ENCODE peak calls at places on chromosomes 3 and 15, in five cellular contexts. Q is stomach, L is transverse colon, R is H1, I is Panc1. S is an unnamed sample.

GRCh38 chr3:32177702-32178198 is 60.7 kb upstream of the CMTM8 start:
- DNase-seq in I (peak), R (peak), L (peak), Q (peak), S (no peak)

GRCh38 chr15:89112341-89112971 is 24.2 kb downstream of the ABHD2 start:
- DNase-seq in Q (peak), R (no peak), I (no peak), L (peak), S (no peak)

GRCh38 chr15:55917881-55918296 is 75.5 kb downstream of the NEDD4 start:
- DNase-seq in Q (peak), I (peak), R (no peak), L (peak), S (no peak)

GRCh38 chr3:38032328-38032865 is 3.0 kb upstream of the PLCD1 start:
- DNase-seq in I (no peak), L (no peak), R (no peak), Q (no peak), S (no peak)

GRCh38 chr3:177979684-177980083 is 556.6 kb upstream of the KCNMB2 start:
- DNase-seq in Q (no peak), L (no peak), I (no peak), R (no peak), S (no peak)

GRCh38 chr3:81734742-81735141 is 26.7 kb downstream of the GBE1 start:
- DNase-seq in L (no peak), Q (no peak), I (no peak), R (no peak), S (no peak)

GRCh38 chr3:187807086-187807862 is 62.0 kb upstream of the BCL6 start:
- DNase-seq in I (no peak), R (no peak), Q (no peak), L (no peak), S (no peak)

GRCh38 chr3:77919244-77919643 is 879.3 kb downstream of the ROBO2 start:
- DNase-seq in L (no peak), I (no peak), Q (no peak), R (no peak), S (no peak)

GRCh38 chr3:102037209-102037608 is 187.9 kb downstream of the NFKBIZ start:
- DNase-seq in L (no peak), Q (no peak), I (no peak), R (no peak), S (no peak)

GRCh38 chr3:52182203-52182602 is 15.8 kb upstream of the ALAS1 start:
- DNase-seq in I (no peak), R (no peak), Q (no peak), L (peak), S (no peak)

GRCh38 chr15:58111718-58112104 is 26.5 kb upstream of the AQP9 start:
- DNase-seq in Q (no peak), I (no peak), L (no peak), R (no peak), S (no peak)

GRCh38 chr3:64848822-64849221 is 161.0 kb upstream of the ADAMTS9 start:
- DNase-seq in I (no peak), L (peak), Q (peak), R (no peak), S (no peak)

GRCh38 chr3:134640872-134641470 is 9.9 kb downstream of the KY start:
- DNase-seq in Q (peak), R (peak), L (no peak), I (no peak), S (no peak)

GRCh38 chr3:189458536-189458935 is 172.7 kb upstream of the TP63 start:
- DNase-seq in L (no peak), I (no peak), R (no peak), Q (peak), S (no peak)

GRCh38 chr3:170766823-170767575 is 103.0 kb downstream of the RPL22L1 start:
- DNase-seq in I (no peak), R (no peak), L (no peak), Q (no peak), S (no peak)

GRCh38 chr3:190618349-190619030 is 104.6 kb downstream of the IL1RAP start:
- DNase-seq in R (no peak), Q (no peak), L (no peak), I (no peak), S (no peak)

GRCh38 chr3:31831526-31832034 is 149.5 kb downstream of the OSBPL10 start:
- DNase-seq in I (no peak), L (no peak), R (no peak), Q (no peak), S (no peak)

GRCh38 chr15:33022629-33023028 is 171.9 kb downstream of the FMN1 start:
- DNase-seq in Q (peak), R (peak), I (no peak), L (peak), S (no peak)

DNA sequence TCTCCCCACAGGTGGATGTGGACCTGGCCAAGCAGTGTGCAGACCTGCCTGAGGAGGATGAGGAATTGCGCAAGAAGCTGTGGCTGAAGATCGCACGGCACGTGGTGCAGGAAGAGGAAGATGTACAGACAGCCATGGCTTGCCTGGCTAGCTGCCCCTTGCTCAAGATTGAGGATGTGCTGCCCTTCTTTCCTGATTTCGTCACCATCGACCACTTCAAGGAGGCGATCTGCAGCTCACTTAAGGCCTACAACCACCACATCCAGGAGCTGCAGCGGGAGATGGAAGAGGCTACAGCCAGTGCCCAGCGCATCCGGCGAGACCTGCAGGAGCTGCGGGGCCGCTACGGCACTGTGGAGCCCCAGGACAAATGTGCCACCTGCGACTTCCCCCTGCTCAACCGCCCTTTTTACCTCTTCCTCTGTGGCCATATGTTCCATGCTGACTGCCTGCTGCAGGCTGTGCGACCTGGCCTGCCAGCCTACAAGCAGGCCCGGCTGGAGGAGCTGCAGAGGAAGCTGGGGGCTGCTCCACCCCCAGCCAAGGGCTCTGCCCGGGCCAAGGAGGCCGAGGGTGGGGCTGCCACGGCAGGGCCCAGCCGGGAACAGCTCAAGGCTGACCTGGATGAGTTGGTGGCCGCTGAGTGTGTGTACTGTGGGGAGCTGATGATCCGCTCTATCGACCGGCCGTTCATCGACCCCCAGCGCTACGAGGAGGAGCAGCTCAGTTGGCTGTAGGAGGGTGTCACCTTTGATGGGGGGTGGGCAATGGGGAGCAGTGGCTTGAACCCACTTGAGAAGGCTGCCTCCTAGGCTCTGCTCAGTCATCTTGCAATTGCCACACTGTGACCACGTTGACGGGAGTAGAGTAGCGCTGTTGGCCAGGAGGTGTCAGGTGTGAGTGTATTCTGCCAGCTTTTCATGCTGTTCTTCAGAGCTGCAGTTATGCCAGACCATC is 8.6 kb downstream of the VPS18 start:
- DNase-seq in I (no peak), Q (no peak), L (no peak), R (no peak), S (no peak)
- TF ChIP-seq POLR2AphosphoS5 in I (no peak), Q (no peak), L (no peak), R (no peak), S (no peak)

GRCh38 chr3:16514799-16515353 is 1.4 kb upstream of the RFTN1 start:
- DNase-seq in R (no peak), I (no peak), L (no peak), Q (no peak), S (no peak)
- H3K4me3 ChIP-seq in R (no peak), I (no peak), L (no peak), Q (no peak), S (peak)

GRCh38 chr3:196166741-196167140 is 44.5 kb downstream of the ZDHHC19 start:
- DNase-seq in Q (no peak), R (no peak), I (no peak), L (no peak), S (no peak)
- TF ChIP-seq CTCF in Q (no peak), R (no peak), I (no peak), L (no peak), S (no peak)

GRCh38 chr15:29116970-29117700 is 152.5 kb downstream of the NSMCE3 start:
- DNase-seq in I (no peak), R (no peak), Q (no peak), L (no peak), S (no peak)

GRCh38 chr15:29115093-29115991 is 154.3 kb downstream of the NSMCE3 start:
- DNase-seq in L (no peak), R (peak), Q (no peak), I (no peak), S (no peak)

GRCh38 chr15:29111705-29112281 is 157.8 kb downstream of the NSMCE3 start:
- DNase-seq in L (no peak), R (no peak), Q (no peak), I (no peak), S (no peak)

GRCh38 chr15:29113336-29114276 is 156.0 kb downstream of the NSMCE3 start:
- DNase-seq in I (no peak), Q (no peak), R (no peak), L (no peak), S (no peak)

DNA sequence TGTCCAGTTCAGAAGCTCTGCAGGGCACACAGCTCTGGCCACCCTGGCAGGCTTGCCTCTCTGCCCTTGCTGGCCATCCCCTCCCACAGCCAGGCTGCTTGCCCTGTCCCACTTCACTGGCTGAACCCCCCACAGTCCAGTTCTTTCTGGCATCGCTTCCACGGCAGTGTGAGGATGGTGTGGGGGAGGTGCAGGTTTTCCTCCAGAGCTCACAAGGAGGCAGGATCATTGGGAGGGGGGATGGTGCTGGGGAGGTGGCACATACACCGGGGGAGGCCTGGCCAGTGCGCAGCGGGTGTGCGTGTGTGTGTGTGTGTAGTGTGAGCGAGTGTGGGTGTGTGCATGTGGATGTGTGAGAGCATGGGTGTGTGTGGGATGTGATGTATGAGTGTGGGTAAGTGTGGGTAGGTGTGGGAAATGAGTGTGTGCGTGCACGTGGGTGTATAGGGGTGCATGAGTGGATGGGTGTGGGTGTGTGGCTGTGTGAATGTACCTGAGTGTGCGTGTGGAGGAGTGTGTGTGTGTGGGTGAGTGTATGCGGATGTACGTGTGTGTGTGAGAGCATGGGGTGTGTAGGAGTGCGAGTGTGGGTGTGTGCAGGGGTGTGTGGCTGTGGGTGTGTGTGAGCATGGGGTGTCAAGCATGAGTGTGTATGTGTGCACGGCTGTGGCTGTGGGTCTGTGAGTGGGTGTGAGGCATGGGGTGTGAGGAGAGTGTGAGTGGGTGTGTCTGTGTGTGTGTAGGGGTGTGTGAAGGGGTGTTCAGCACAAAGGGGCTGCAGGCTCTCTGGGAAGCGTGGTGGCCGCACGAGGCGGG is 155.1 kb downstream of the NSMCE3 start:
- DNase-seq in I (no peak), Q (no peak), L (no peak), R (no peak), S (no peak)
- TF ChIP-seq POLR2AphosphoS5 in I (no peak), Q (no peak), L (no peak), R (no peak), S (no peak)

GRCh38 chr3:139541156-139541897 is 1.8 kb upstream of the RBP1 start:
- DNase-seq in L (no peak), Q (no peak), I (no peak), R (no peak), S (no peak)

GRCh38 chr3:139537795-139538538 is 1.6 kb downstream of the RBP1 start:
- DNase-seq in L (no peak), I (no peak), Q (no peak), R (no peak), S (no peak)

GRCh38 chr3:139540686-139541085 is 1.1 kb upstream of the RBP1 start:
- DNase-seq in L (no peak), I (no peak), Q (no peak), R (no peak), S (no peak)

GRCh38 chr3:139537325-139537724 is 2.2 kb downstream of the RBP1 start:
- DNase-seq in I (no peak), Q (no peak), R (no peak), L (no peak), S (no peak)

DNA sequence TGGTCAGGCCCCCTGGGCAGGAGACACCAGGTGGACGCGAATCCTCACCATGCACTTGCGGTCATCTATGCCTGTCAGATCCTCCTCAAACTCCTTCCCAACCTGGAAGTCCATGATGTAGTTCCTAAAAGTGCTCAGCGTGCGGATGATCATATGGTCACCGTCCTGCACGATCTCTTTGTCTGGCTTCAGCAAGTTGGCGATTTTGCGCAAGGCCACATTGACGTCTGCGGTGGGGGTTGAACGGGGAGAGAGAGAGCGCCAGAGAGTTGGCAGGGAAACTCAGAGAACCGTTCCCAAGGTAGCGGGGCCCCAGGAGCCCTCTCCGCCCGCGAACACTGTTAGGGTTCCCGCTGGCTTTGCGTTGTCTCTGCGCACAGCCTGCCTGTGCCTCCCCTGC is 809 bp downstream of the RBP1 start:
- DNase-seq in L (peak), I (no peak), Q (no peak), R (no peak), S (no peak)
- H3K4me3 ChIP-seq in L (peak), I (peak), Q (peak), R (peak), S (peak)

GRCh38 chr3:99625237-99625622 is 13.2 kb upstream of the COL8A1 start:
- DNase-seq in L (no peak), R (no peak), I (no peak), Q (no peak), S (no peak)
- TF ChIP-seq CTCF in L (no peak), R (no peak), I (no peak), Q (no peak), S (no peak)

GRCh38 chr3:119647177-119647576 is 13.2 kb downstream of the POPDC2 start:
- DNase-seq in L (no peak), R (no peak), I (no peak), Q (no peak), S (no peak)
- TF ChIP-seq POLR2AphosphoS5 in L (no peak), R (no peak), I (no peak), Q (no peak), S (peak)

GRCh38 chr3:172042136-172042535 is 2.8 kb downstream of the FNDC3B start:
- DNase-seq in L (no peak), Q (no peak), R (no peak), I (no peak), S (no peak)
- H3K4me3 ChIP-seq in L (peak), Q (peak), R (no peak), I (peak), S (peak)